ENCODE peak calls at places on chromosome 9, in six cellular contexts. W is hepatocyte, R is MM.1S, D is GM23338, N is Karpas-422, G is SK-N-SH. H is an unnamed sample. For H3K9me2, the result is how much of the 10 kb centered on the place peaks cover.

GRCh38 chr9:80595192-80595591 is 1023.4 kb downstream of the TLE4 start:
- DNase-seq in W (no peak), R (no peak), D (no peak), N (no peak), G (no peak), H (no peak)

GRCh38 chr9:130445268-130445983 is 665 bp downstream of the ASS1 start:
- DNase-seq in W (peak), R (no peak), D (peak), N (no peak), G (no peak), H (peak)

GRCh38 chr9:92094655-92095054 is 20.6 kb downstream of the SPTLC1 start:
- DNase-seq in W (no peak), R (no peak), D (peak), N (no peak), G (no peak), H (peak)

GRCh38 chr9:130884542-130885421 is 11.8 kb downstream of the QRFP start:
- DNase-seq in W (no peak), R (no peak), D (no peak), N (no peak), G (no peak), H (no peak)

GRCh38 chr9:116763665-116764064 is 76.6 kb downstream of the TRIM32 start:
- DNase-seq in W (no peak), R (no peak), D (no peak), N (peak), G (no peak), H (no peak)

GRCh38 chr9:104931256-104931655 is 3.3 kb upstream of the ABCA1 start:
- DNase-seq in W (no peak), R (no peak), D (no peak), N (no peak), G (no peak), H (no peak)

GRCh38 chr9:91883503-91883902 is 66.5 kb downstream of the ROR2 start:
- DNase-seq in W (no peak), R (no peak), D (no peak), N (no peak), G (no peak), H (no peak)

GRCh38 chr9:94623253-94623652 is 16.1 kb downstream of the FBP1 start:
- DNase-seq in W (peak), R (peak), D (peak), N (peak), G (peak), H (peak)

GRCh38 chr9:2018162-2018643 is 3.1 kb downstream of the SMARCA2 start:
- DNase-seq in W (no peak), R (no peak), D (no peak), N (peak), G (no peak), H (no peak)

GRCh38 chr9:97502222-97502983 is 937 bp downstream of the TMOD1 start:
- DNase-seq in W (peak), R (no peak), D (peak), N (no peak), G (no peak), H (no peak)

GRCh38 chr9:97502984-97503861 is 1.8 kb downstream of the TMOD1 start:
- DNase-seq in W (no peak), R (no peak), D (peak), N (no peak), G (peak), H (no peak)

GRCh38 chr9:97500765-97501176 is 695 bp upstream of the TMOD1 start:
- DNase-seq in W (no peak), R (no peak), D (no peak), N (no peak), G (no peak), H (no peak)

GRCh38 chr9:97501177-97501971 is at the start of gene TMOD1:
- DNase-seq in W (peak), R (peak), D (peak), N (peak), G (peak), H (peak)

DNA sequence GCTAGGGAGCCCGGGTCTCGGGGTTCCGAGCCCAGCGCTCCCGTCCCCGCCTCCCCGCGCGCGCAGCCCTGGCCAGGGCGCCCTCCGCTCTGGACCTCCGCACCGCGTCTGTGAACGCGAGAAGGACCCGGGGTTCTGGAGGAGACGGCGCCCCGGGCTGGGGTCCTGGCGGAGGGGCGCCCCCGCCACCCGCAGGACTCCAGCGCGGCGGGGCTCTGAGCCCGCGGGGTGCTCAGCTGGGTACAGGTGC is 431 bp downstream of the TMOD1 start:
- DNase-seq in W (no peak), R (no peak), D (peak), N (no peak), G (peak), H (no peak)
- H3K9me2 ChIP-seq in W (under half), R (under half), D (under half), N (under half), G (under half), H (under half)

DNA sequence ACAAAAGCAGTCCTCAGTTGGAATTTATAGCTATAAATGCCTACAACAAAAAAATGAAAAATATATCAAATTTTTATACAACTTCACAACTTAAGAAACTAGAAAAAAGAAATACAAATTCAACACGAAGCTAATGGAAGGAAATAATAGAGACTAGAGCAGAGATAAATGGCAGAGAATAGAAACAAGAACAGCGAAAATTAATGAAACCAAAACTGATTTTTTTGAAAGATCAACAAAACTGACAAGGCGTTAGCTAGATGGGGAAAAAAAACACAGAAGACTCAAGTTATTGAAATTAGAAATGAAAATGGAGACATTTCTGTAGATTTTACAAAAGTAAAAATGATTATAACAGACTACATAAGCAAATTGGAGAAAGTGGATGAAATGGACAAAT is 20.6 kb downstream of the TPD52L3 start:
- DNase-seq in W (no peak), R (peak), D (no peak), N (no peak), G (no peak), H (no peak)
- H3K9me2 ChIP-seq in W (under half), R (under half), D (under half), N (under half), G (under half), H (under half)

GRCh38 chr9:15253197-15253596 is 53.8 kb downstream of the TTC39B start:
- DNase-seq in W (no peak), R (no peak), D (peak), N (no peak), G (no peak), H (no peak)

GRCh38 chr9:15249042-15249818 is 57.8 kb downstream of the TTC39B start:
- DNase-seq in W (no peak), R (no peak), D (peak), N (no peak), G (no peak), H (peak)

GRCh38 chr9:15248596-15248995 is 58.4 kb downstream of the TTC39B start:
- DNase-seq in W (no peak), R (no peak), D (no peak), N (no peak), G (no peak), H (no peak)

GRCh38 chr9:15250013-15250412 is 57.0 kb downstream of the TTC39B start:
- DNase-seq in W (no peak), R (no peak), D (peak), N (no peak), G (no peak), H (no peak)

DNA sequence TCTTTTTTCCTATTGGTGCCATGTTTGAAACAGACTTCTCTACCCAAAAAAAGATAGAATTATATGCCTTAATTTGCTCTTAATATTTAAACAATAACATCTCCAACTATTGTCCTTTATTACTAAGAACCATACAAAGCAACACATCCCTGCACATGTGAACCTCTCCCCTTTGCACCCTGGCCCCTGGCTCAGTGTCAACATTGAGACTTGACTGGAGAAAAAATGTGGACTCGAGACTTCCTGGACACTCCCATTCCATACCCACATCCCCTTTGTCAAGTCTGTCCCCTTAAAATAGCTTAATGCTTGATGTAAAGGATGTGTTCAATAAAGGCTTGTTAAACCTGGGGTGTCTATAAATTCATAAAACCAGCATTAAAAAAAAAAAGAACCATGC is 53.2 kb downstream of the TTC39B start:
- DNase-seq in W (no peak), R (no peak), D (no peak), N (no peak), G (no peak), H (no peak)
- H3K9me2 ChIP-seq in W (under half), R (under half), D (under half), N (under half), G (under half), H (under half)

DNA sequence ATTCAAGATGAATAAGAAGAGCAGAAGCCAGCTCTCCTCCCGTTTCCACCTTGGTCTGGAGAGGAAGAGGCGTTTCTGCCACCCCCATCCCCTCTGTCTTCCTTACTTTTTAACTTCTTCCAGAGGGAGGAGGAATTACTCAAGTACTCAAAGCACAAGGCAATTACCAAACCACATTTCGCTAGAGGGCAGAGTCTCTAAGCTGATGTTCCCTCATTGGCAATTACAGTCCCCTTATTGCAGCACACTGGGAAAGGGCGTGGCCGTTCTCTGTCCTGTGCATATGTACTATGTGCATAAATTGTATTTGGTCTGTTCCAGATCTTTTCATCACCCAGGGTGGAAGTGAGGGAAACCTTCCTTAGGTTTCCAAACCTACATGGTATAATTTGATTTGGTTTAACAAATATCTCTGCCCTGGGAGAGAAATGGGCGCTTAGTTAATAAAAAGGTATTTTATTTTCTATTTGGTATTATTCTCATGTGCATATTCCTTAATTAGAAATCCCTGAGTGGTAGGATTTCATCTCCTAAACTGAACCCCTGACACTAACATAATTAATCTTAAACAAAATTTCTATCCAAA is 29.8 kb upstream of the ALDOB start:
- DNase-seq in W (peak), R (no peak), D (peak), N (peak), G (no peak), H (peak)
- H3K9me2 ChIP-seq in W (under half), R (under half), D (under half), N (under half), G (under half), H (under half)

DNA sequence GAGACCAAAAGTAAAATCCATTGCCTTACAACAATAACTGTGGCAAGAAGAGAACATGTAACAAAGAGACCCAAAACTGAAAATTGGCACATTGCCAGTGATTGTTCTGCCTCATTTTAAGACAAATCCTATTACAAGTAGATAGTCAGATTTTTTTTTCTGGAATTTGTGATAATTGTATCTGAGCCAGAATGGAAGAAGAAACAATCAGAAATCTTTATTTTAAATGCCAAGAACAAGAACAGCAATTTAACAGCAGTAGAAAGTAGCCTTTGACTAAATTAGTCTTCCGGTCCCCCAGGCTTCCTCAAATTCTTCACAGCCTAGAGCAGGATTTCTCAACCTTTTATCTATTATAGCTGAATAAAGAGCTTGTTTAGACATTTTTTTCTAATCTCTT is 106.7 kb upstream of the PTPN3 start:
- DNase-seq in W (no peak), R (no peak), D (no peak), N (no peak), G (no peak), H (no peak)
- H3K9me2 ChIP-seq in W (under half), R (under half), D (under half), N (under half), G (under half), H (under half)

GRCh38 chr9:81890104-81890503 is 38.1 kb upstream of the SPATA31D4 start:
- DNase-seq in W (no peak), R (no peak), D (no peak), N (no peak), G (no peak), H (no peak)
- H3K9me2 ChIP-seq in W (under half), R (under half), D (under half), N (under half), G (under half), H (under half)

GRCh38 chr9:122130837-122131236 is 28.7 kb downstream of the NDUFA8 start:
- DNase-seq in W (no peak), R (no peak), D (no peak), N (no peak), G (no peak), H (no peak)
- H3K9me2 ChIP-seq in W (under half), R (under half), D (under half), N (under half), G (under half), H (under half)

GRCh38 chr9:134235366-134235765 is 71.0 kb upstream of the RNU6ATAC start:
- DNase-seq in W (no peak), R (no peak), D (no peak), N (no peak), G (peak), H (peak)

GRCh38 chr9:134237630-134238265 is 73.4 kb upstream of the RNU6ATAC start:
- DNase-seq in W (no peak), R (no peak), D (no peak), N (no peak), G (no peak), H (no peak)

GRCh38 chr9:134236001-134236421 is 71.6 kb upstream of the RNU6ATAC start:
- DNase-seq in W (no peak), R (no peak), D (no peak), N (no peak), G (no peak), H (peak)

GRCh38 chr9:134239130-134239888 is 74.9 kb upstream of the RNU6ATAC start:
- DNase-seq in W (no peak), R (no peak), D (no peak), N (no peak), G (no peak), H (no peak)

DNA sequence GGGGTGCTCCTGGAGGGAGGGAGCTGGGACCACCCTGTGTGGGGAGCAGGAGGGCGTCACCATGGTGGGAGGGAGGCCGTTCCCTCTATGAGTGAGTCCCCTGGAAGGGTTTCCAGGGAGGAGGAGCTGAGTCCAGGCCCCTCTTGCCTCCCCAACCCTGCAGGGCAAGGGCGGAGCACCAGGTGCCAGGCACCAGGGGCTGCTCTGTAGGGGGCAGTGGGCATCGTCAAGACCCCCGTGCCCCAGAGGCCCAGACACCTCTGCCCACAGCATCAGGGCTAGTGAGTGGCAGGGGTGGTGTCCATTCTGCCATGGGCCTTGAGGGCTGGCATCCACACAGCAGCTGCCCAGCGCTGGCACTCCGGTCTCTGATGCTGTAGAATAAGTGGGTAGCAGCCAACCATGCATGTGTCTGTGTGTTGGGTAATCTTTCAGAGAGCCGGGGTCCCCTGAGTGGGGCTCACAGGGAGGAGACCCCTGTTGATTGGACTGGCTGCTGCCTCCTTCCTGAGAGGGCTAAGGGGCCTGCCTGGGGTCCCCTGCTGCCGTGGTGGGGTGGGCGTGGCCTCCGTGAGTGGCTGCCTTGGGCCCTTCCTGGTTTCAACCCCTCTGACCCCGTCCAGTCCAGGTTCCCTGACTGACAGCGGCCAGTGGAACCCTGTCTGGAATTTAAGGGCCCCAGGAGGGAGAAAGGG is 72.7 kb upstream of the RNU6ATAC start:
- DNase-seq in W (no peak), R (no peak), D (no peak), N (no peak), G (no peak), H (no peak)
- H3K9me2 ChIP-seq in W (under half), R (under half), D (under half), N (under half), G (under half), H (under half)

GRCh38 chr9:135023816-135024405 is 63.6 kb upstream of the OLFM1 start:
- DNase-seq in W (no peak), R (no peak), D (no peak), N (no peak), G (no peak), H (no peak)
- H3K9me2 ChIP-seq in W (under half), R (under half), D (under half), N (under half), G (under half), H (under half)

DNA sequence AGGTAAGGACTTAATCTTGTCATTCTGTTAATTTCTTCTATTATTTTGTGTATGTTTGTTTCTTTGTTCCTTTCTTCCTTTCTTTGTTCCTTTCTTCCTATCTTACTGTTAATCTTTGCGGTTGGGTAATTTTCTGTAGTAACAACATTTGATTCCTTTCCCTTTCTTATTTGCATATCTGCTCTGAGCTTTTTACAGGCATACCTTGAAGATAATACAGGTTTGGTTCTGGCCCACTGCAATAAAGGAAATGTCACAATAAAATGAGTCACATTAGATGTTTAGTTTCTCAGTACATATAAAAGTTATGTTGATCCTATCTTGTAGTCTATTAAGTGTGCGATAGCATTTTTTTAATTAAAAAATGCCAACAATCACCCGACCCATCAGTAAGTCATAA is 440.7 kb downstream of the NFIB start:
- DNase-seq in W (no peak), R (no peak), D (no peak), N (no peak), G (no peak), H (no peak)
- H3K9me2 ChIP-seq in W (under half), R (under half), D (under half), N (under half), G (under half), H (under half)